ENCODE peak calls at places on chromosomes 5 and 9, in ten cellular contexts. N is psoas muscle, O is RWPE1, C is tibial artery, T is foreskin keratinocyte, Q is aorta, P is HCT116, Z is body of pancreas, K is Panc1, V is kidney. I is an unnamed sample.

GRCh38 chr5:14188778-14189177 is 45.6 kb downstream of the TRIO start:
- DNase-seq in N (no peak), O (no peak), C (no peak), T (no peak), Q (no peak), P (no peak), Z (no peak), K (no peak), V (no peak), I (no peak)

GRCh38 chr9:69919461-69920061 is 98.9 kb downstream of the CFAP95 start:
- DNase-seq in N (no peak), O (peak; percentile 67), C (no peak), T (peak; percentile 48), Q (no peak), P (peak; percentile 29), Z (no peak), K (peak; percentile 13), V (no peak), I (no peak)

GRCh38 chr5:98906756-98907355 is 22.0 kb downstream of the CHD1 start:
- DNase-seq in N (no peak), O (peak; percentile 8), C (no peak), T (peak; percentile 29), Q (no peak), P (no peak), Z (no peak), K (no peak), V (no peak), I (no peak)

GRCh38 chr5:32170303-32171170 is 3.6 kb downstream of the GOLPH3 start:
- DNase-seq in N (no peak), O (peak; percentile 42), C (no peak), T (peak; percentile 42), Q (no peak), P (no peak), Z (no peak), K (no peak), V (no peak), I (no peak)

GRCh38 chr5:25339541-25339940 is 694.8 kb upstream of the CDH10 start:
- DNase-seq in N (no peak), O (no peak), C (no peak), T (no peak), Q (no peak), P (no peak), Z (no peak), K (no peak), V (no peak), I (no peak)

GRCh38 chr5:146103594-146103993 is 1.8 kb downstream of the PLAC8L1 start:
- DNase-seq in N (no peak), O (peak; percentile 23), C (no peak), T (peak; percentile 60), Q (no peak), P (no peak), Z (no peak), K (no peak), V (no peak), I (no peak)

GRCh38 chr9:11893331-11893730 is 799.9 kb upstream of the TYRP1 start:
- DNase-seq in N (no peak), O (no peak), C (no peak), T (no peak), Q (no peak), P (no peak), Z (no peak), K (no peak), V (no peak), I (no peak)

GRCh38 chr9:92971776-92972175 is 24.5 kb downstream of the FGD3 start:
- DNase-seq in N (no peak), O (no peak), C (no peak), T (no peak), Q (no peak), P (no peak), Z (no peak), K (no peak), V (no peak), I (no peak)

GRCh38 chr5:131324311-131324710 is 60.5 kb downstream of the CDC42SE2 start:
- DNase-seq in N (no peak), O (no peak), C (no peak), T (no peak), Q (no peak), P (no peak), Z (no peak), K (no peak), V (no peak), I (no peak)

GRCh38 chr5:65903581-65903980 is 22.8 kb upstream of the ERBIN start:
- DNase-seq in N (no peak), O (no peak), C (no peak), T (no peak), Q (no peak), P (no peak), Z (no peak), K (no peak), V (no peak), I (no peak)

GRCh38 chr5:77641963-77642589 is 3.6 kb upstream of the OTP start:
- DNase-seq in N (no peak), O (no peak), C (no peak), T (no peak), Q (no peak), P (no peak), Z (no peak), K (no peak), V (no peak), I (no peak)

GRCh38 chr9:88387035-88387732 is 1.1 kb upstream of the SPIN1 start:
- DNase-seq in N (peak; percentile 23), O (no peak), C (peak; percentile 62), T (peak; percentile 52), Q (no peak), P (peak; percentile 23), Z (peak; percentile 55), K (no peak), V (peak; percentile 79), I (peak; percentile 74)

GRCh38 chr5:171537463-171537862 is 118.0 kb downstream of the FGF18 start:
- DNase-seq in N (no peak), O (no peak), C (no peak), T (peak; percentile 55), Q (no peak), P (no peak), Z (no peak), K (no peak), V (no peak), I (no peak)

GRCh38 chr9:36151306-36152210 is 15.0 kb downstream of the GLIPR2 start:
- DNase-seq in N (peak; percentile 54), O (no peak), C (peak; percentile 54), T (no peak), Q (peak; percentile 85), P (no peak), Z (no peak), K (no peak), V (peak; percentile 83), I (no peak)
- H3K27ac ChIP-seq in N (no peak overlapping the region), O (peak overlapping the region; percentile 37), C (no peak overlapping the region), T (no peak overlapping the region), Q (no peak overlapping the region), P (no peak overlapping the region), Z (no peak overlapping the region), K (no peak overlapping the region), V (no peak overlapping the region), I (peak overlapping the region; percentile 68)

DNA sequence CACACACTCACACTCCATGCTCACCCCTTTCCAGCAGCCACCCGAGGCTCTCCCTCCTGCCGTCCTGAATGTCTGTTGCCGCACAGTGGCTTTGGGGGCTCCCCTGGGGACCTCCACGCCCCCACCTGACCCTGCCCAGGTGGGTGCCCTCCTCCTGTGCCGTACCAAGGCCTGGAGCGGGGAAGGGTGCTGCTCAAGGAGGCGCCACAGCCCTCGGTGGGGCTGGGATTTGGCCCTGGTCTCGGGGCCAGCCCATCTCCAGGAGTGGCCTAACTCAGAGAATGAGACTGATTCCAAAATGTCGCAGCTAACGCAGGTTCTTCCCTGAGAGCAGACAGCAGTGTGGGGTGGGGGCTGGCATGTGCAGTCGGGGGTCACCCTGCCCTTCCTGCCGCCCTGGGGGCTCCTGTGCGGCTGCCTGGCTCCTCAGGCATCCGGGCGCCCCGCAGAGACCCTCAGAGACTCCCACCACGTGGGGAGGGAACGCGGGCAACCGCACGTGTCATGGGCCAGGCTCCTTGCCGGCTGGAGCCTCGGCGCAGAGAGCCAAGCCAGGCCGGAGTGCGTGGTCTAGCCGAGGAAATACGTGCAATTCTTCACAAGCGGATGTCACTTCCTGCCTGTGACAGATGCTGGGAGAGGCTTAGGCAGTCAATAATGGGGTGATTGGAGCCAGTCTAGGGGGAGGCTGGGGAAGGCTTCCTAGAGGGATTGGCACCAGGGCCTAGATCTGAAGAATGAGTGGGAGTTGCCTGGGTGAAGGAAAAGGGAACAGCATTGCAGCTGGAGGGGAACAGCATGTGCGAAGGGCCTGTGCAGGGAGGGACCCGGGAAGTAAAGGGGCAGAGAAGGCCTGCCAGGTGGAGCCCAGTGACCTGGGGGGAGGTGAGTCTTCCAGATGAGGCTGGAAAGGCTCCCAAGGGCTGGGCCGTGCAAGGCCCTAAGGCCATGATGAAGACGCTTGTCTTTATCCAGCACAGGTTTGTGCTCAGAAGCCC is 44.1 kb downstream of the C9orf50 start:
- DNase-seq in N (no peak), O (no peak), C (no peak), T (no peak), Q (no peak), P (no peak), Z (no peak), K (no peak), V (peak; percentile 87), I (peak; percentile 69)
- H3K27ac ChIP-seq in N (peak overlapping the region; percentile 13), O (no peak overlapping the region), C (no peak overlapping the region), T (no peak overlapping the region), Q (no peak overlapping the region), P (no peak overlapping the region), Z (no peak overlapping the region), K (no peak overlapping the region), V (peak overlapping the region; percentile 39), I (no peak overlapping the region)

DNA sequence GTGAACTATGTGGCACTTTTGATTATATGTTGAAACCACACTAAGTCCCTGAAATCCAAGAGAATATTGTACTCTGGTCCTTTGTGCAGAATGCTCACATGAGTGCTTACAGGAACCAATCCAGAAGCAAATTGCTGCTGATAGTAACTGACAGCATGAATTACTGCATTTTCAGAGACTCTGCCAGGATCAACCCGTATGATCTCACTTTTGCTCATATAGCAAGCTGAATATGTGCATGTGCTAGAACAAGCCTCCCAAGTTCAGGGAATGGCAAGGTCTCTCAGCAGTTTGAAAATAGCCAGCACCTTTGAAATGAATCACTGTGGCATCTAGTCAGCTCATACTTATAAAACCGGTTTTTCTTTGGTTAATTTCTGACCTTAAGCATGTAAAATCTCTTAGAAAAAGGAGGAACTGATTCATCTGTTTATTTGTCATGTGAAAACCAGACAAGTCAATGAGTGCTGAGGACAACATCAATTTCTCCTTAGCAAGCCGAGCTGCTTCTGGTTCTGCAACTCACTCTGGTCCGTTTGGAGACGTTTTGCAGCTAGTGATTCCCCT is 215.7 kb upstream of the ELL2 start:
- DNase-seq in N (no peak), O (peak; percentile 97), C (no peak), T (peak; percentile 100), Q (no peak), P (peak; percentile 12), Z (no peak), K (no peak), V (no peak), I (no peak)
- H3K27ac ChIP-seq in N (no peak overlapping the region), O (no peak overlapping the region), C (peak overlapping the region; percentile 9), T (peak overlapping the region; percentile 54), Q (no peak overlapping the region), P (no peak overlapping the region), Z (peak overlapping the region; percentile 39), K (no peak overlapping the region), V (no peak overlapping the region), I (no peak overlapping the region)

DNA sequence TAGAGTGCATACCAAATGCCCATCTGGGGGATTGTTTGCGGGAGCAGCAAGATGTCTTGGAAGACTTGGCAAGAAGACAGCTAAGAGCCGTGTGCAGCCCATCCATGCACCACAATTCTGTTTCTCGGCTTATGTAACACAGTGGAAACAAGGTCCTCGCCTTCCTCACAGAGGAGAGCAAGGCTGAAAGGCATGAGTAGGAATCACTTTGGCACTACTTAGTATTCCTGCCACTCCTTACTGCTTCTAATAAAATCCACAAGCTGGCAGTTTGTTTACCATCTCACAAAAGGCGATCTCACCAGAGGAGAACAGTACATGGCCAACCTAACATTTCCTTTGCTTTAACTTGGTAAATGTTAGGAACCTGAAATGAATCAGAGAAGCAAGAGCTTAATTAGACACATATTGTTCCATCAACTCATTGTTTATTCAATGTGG is 648.2 kb downstream of the ACTL7B start:
- DNase-seq in N (no peak), O (no peak), C (no peak), T (no peak), Q (no peak), P (no peak), Z (no peak), K (no peak), V (no peak), I (no peak)
- H3K27ac ChIP-seq in N (no peak overlapping the region), O (no peak overlapping the region), C (no peak overlapping the region), T (no peak overlapping the region), Q (no peak overlapping the region), P (no peak overlapping the region), Z (no peak overlapping the region), K (no peak overlapping the region), V (no peak overlapping the region), I (no peak overlapping the region)